ENCODE peak calls at places on chromosomes 4 and X, in seven cellular contexts. Z is testis, E is neural progenitor cell, L is psoas muscle, I is right cardiac atrium, D is heart right ventricle, K is pancreas. C is an unnamed sample.
A peak's percentile ranks its signal among the peaks of the same experiment; 100 is the strongest.

GRCh38 chrX:115204040-115204439 is 14.8 kb downstream of the RBMXL3 start:
- DNase-seq in Z (no peak), E (no peak), L (no peak), I (no peak), D (no peak), K (no peak), C (no peak)

GRCh38 chr4:74431113-74431826 is 13.7 kb upstream of the AREG start:
- DNase-seq in Z (no peak), E (no peak), L (no peak), I (no peak), D (no peak), K (no peak), C (no peak)

GRCh38 chr4:56843421-56843899 is 22.0 kb upstream of the SPINK2 start:
- DNase-seq in Z (peak; percentile 68), E (no peak), L (no peak), I (no peak), D (no peak), K (peak; percentile 2), C (no peak)

GRCh38 chr4:39097290-39097689 is 35.3 kb downstream of the KLHL5 start:
- DNase-seq in Z (no peak), E (no peak), L (no peak), I (no peak), D (no peak), K (no peak), C (no peak)

GRCh38 chrX:43963726-43964125 is 9.5 kb downstream of the NDP start:
- DNase-seq in Z (no peak), E (no peak), L (no peak), I (no peak), D (no peak), K (no peak), C (no peak)

GRCh38 chrX:30618160-30618765 is 35.0 kb upstream of the GK start:
- DNase-seq in Z (no peak), E (no peak), L (no peak), I (no peak), D (no peak), K (no peak), C (no peak)

GRCh38 chr4:1403591-1404572 is 2.4 kb downstream of the NKX1-1 start:
- DNase-seq in Z (peak; percentile 12), E (no peak), L (peak; percentile 34), I (peak; percentile 9), D (no peak), K (no peak), C (no peak)

GRCh38 chr4:136032391-136032790 is 1499.9 kb downstream of the PCDH18 start:
- DNase-seq in Z (no peak), E (peak; percentile 62), L (no peak), I (no peak), D (no peak), K (no peak), C (no peak)

GRCh38 chrX:70434352-70434866 is 10.2 kb upstream of the DLG3 start:
- DNase-seq in Z (peak; percentile 92), E (peak; percentile 92), L (peak; percentile 92), I (peak; percentile 86), D (peak; percentile 86), K (peak; percentile 81), C (peak; percentile 85)

GRCh38 chr4:158538176-158538575 is 16.5 kb downstream of the RXFP1 start:
- DNase-seq in Z (no peak), E (no peak), L (no peak), I (no peak), D (no peak), K (no peak), C (peak; percentile 14)

GRCh38 chr4:158810487-158811215 is 41.8 kb downstream of the FNIP2 start:
- DNase-seq in Z (peak; percentile 69), E (peak; percentile 17), L (peak; percentile 74), I (peak; percentile 81), D (no peak), K (peak; percentile 35), C (peak; percentile 36)

GRCh38 chr4:15882675-15883086 is 55.9 kb downstream of the FGFBP1 start:
- DNase-seq in Z (peak; percentile 47), E (peak; percentile 82), L (peak; percentile 57), I (peak; percentile 40), D (no peak), K (peak; percentile 21), C (peak; percentile 81)

GRCh38 chr4:153449338-153449737 is 16.8 kb upstream of the TMEM131L start:
- DNase-seq in Z (no peak), E (no peak), L (no peak), I (no peak), D (no peak), K (no peak), C (no peak)

GRCh38 chrX:144388738-144389137 is 504.9 kb downstream of the UBE2NL start:
- DNase-seq in Z (no peak), E (no peak), L (no peak), I (no peak), D (no peak), K (no peak), C (no peak)
- H3K9me3 ChIP-seq in Z (no peaks in the 10 kb centered on the region), E (peaks cover 9% of the 10 kb centered on the region), L (no peaks in the 10 kb centered on the region), I (no peaks in the 10 kb centered on the region), D (no peaks in the 10 kb centered on the region), K (no peaks in the 10 kb centered on the region), C (peaks cover 10% of the 10 kb centered on the region)

DNA sequence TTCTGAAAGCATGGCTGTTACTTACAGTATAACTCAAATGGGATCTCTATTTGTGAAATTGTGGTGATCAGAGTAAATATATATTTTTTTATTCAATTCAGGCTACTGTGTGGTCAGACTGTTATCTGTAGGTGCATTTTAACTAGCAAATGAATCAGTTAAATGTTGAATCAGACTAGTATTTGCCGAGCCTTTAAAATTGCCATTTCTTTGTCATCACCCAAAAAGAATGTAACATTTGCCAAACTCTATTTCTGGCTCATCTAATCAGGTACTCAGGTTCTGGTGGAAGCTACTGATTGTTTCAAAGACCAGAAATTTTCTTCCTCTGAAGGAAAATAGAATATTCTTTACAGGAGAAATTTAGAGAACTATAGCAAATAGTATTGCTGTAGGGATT is 1.8 kb upstream of the NAA15 start:
- DNase-seq in Z (no peak), E (no peak), L (no peak), I (no peak), D (no peak), K (no peak), C (no peak)
- H3K4me1 ChIP-seq in Z (peaks cover 24% of the 10 kb centered on the region), E (peaks cover 18% of the 10 kb centered on the region), L (peaks cover 42% of the 10 kb centered on the region), I (peaks cover 2% of the 10 kb centered on the region), D (peaks cover 28% of the 10 kb centered on the region), K (peaks cover 30% of the 10 kb centered on the region), C (peaks cover 15% of the 10 kb centered on the region)

GRCh38 chr4:88341227-88342192 is 37.1 kb upstream of the HERC6 start:
- DNase-seq in Z (peak; percentile 33), E (no peak), L (no peak), I (no peak), D (no peak), K (peak; percentile 10), C (no peak)
- H3K9me3 ChIP-seq in Z (no peaks in the 10 kb centered on the region), E (no peaks in the 10 kb centered on the region), L (no peaks in the 10 kb centered on the region), I (no peaks in the 10 kb centered on the region), D (no peaks in the 10 kb centered on the region), K (no peaks in the 10 kb centered on the region), C (no peaks in the 10 kb centered on the region)

DNA sequence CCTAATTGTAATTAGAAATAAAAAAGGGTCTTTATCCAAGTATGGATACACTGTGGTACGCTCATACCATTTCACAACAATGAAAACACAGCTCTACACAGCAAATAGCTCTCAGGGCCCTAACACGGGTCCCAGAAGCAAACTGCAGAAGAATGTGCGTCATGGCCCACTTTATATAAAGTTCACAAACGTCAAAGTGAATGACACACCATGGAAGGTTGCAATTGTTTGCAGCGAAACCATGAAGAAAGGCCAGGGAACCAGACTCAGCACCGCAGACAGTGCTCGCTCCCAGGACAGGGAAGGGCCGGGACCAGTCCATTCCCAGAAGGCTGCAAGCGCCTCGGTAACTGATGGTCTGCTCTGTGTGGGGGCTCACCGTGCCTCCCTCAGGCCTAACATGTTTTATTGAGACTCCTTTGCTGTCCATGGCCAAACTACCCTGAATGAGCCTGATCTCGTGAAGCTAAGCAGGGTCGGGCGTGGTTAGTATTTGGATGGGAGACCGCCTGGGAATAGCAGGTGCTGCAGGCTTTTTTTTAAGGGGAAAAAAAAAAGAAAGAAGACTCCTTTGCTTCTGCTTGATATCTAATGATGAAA is 47.8 kb downstream of the ACOX3 start:
- DNase-seq in Z (no peak), E (no peak), L (no peak), I (no peak), D (no peak), K (no peak), C (no peak)
- H3K4me1 ChIP-seq in Z (peaks cover 7% of the 10 kb centered on the region), E (peaks cover 19% of the 10 kb centered on the region), L (peaks cover 39% of the 10 kb centered on the region), I (peaks cover 11% of the 10 kb centered on the region), D (peaks cover 28% of the 10 kb centered on the region), K (no peaks in the 10 kb centered on the region), C (peaks cover 6% of the 10 kb centered on the region)

GRCh38 chr4:156729416-156729815 is 242.2 kb downstream of the PDGFC start:
- DNase-seq in Z (no peak), E (no peak), L (no peak), I (no peak), D (no peak), K (no peak), C (no peak)
- H3K9me3 ChIP-seq in Z (no peaks in the 10 kb centered on the region), E (peaks cover 12% of the 10 kb centered on the region), L (peaks cover 6% of the 10 kb centered on the region), I (no peaks in the 10 kb centered on the region), D (no peaks in the 10 kb centered on the region), K (no peaks in the 10 kb centered on the region), C (peaks cover 36% of the 10 kb centered on the region)

DNA sequence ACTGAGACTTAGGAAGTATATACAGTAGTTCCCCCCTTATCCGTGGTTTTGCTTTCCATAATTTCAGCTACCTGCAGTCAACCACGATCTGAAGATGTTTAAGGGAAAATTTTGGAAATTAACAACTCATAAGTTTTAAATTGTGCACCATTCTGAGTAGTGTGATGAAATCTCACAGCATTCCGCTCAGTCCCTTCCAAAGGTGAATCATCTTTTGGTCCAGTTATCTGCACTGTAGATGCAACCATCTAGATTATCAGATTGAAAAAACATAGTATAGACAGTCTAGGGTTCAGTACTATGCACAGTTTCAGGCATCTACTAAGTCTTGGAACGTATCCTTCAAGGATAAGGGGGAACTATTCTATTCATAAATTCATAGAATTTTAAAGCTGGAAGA is 109.0 kb downstream of the ANXA3 start:
- DNase-seq in Z (no peak), E (no peak), L (no peak), I (no peak), D (no peak), K (no peak), C (no peak)
- H3K4me1 ChIP-seq in Z (no peaks in the 10 kb centered on the region), E (peaks cover 18% of the 10 kb centered on the region), L (peaks cover 3% of the 10 kb centered on the region), I (peaks cover 3% of the 10 kb centered on the region), D (peaks cover 20% of the 10 kb centered on the region), K (peaks cover 7% of the 10 kb centered on the region), C (no peaks in the 10 kb centered on the region)